ENCODE peak calls at places on chromosomes 6 and 20, in four cellular contexts. O, G, J and L are unnamed samples.

GRCh38 chr6:130893277-130893676 is 66.1 kb downstream of the SMLR1 start:
- DNase-seq in G (no peak), O (no peak), J (no peak), L (no peak)

GRCh38 chr6:36444470-36444869 is 1.7 kb downstream of the KCTD20 start:
- DNase-seq in J (peak), G (no peak), O (peak), L (peak)

GRCh38 chr6:107600936-107601335 is 111.0 kb downstream of the SOBP start:
- DNase-seq in G (no peak), O (peak), J (peak), L (peak)

GRCh38 chr20:1509237-1509636 is 18.0 kb upstream of the SIRPB2 start:
- DNase-seq in G (no peak), J (peak), O (peak), L (peak)

GRCh38 chr6:154500769-154501171 is 9.7 kb downstream of the CNKSR3 start:
- DNase-seq in J (no peak), O (no peak), G (no peak), L (no peak)

GRCh38 chr6:1200706-1201105 is 111.2 kb upstream of the FOXQ1 start:
- DNase-seq in O (no peak), G (no peak), J (peak), L (no peak)

GRCh38 chr20:2006452-2007381 is 12.9 kb upstream of the PDYN start:
- DNase-seq in O (peak), J (peak), G (no peak), L (peak)

GRCh38 chr20:14526891-14527290 is 189.5 kb upstream of the FLRT3 start:
- DNase-seq in J (no peak), G (no peak), O (no peak), L (no peak)

GRCh38 chr6:156279306-156279969 is 497.7 kb upstream of the ARID1B start:
- DNase-seq in J (no peak), O (no peak), G (no peak), L (no peak)

GRCh38 chr6:90293319-90293937 is 3.2 kb downstream of the BACH2 start:
- DNase-seq in J (no peak), G (no peak), O (peak), L (no peak)

GRCh38 chr6:88380083-88380482 is 213.9 kb upstream of the CNR1 start:
- DNase-seq in G (peak), J (peak), O (peak), L (peak)

GRCh38 chr6:43268348-43268685 is 25.0 kb downstream of the TTBK1 start:
- DNase-seq in G (no peak), O (no peak), J (no peak), L (no peak)

GRCh38 chr6:73797861-73798260 is 101.9 kb downstream of the CD109 start:
- DNase-seq in G (no peak), O (no peak), J (no peak), L (no peak)

GRCh38 chr20:37688093-37688492 is 5.7 kb upstream of the CTNNBL1 start:
- DNase-seq in G (no peak), O (no peak), J (no peak), L (no peak)

GRCh38 chr6:134816780-134817179 is 133.1 kb downstream of the ALDH8A1 start:
- DNase-seq in J (peak), G (no peak), O (peak), L (no peak)

GRCh38 chr6:2448826-2449571 is 203.6 kb upstream of the GMDS start:
- DNase-seq in G (no peak), J (peak), O (peak), L (peak)

GRCh38 chr20:45470262-45470931 is 844 bp downstream of the WFDC2 start:
- DNase-seq in J (peak), O (no peak), G (no peak), L (peak)

GRCh38 chr6:140394141-140394540 is 1019.7 kb upstream of the CITED2 start:
- DNase-seq in J (no peak), G (no peak), O (no peak), L (no peak)

GRCh38 chr20:44002861-44003260 is 88.2 kb downstream of the TOX2 start:
- DNase-seq in G (no peak), O (no peak), J (no peak), L (no peak)

GRCh38 chr20:32809907-32810306 is 9.8 kb upstream of the MAPRE1 start:
- DNase-seq in G (no peak), O (no peak), J (no peak), L (no peak)

GRCh38 chr6:122323361-122323760 is 76.1 kb upstream of the HSF2 start:
- DNase-seq in O (no peak), G (no peak), J (no peak), L (no peak)

GRCh38 chr6:169173532-169174268 is 79.9 kb downstream of the THBS2 start:
- DNase-seq in G (no peak), J (no peak), O (peak), L (no peak)

GRCh38 chr6:2765896-2766766 is 938 bp downstream of the WRNIP1 start:
- DNase-seq in G (peak), J (peak), O (peak), L (peak)

DNA sequence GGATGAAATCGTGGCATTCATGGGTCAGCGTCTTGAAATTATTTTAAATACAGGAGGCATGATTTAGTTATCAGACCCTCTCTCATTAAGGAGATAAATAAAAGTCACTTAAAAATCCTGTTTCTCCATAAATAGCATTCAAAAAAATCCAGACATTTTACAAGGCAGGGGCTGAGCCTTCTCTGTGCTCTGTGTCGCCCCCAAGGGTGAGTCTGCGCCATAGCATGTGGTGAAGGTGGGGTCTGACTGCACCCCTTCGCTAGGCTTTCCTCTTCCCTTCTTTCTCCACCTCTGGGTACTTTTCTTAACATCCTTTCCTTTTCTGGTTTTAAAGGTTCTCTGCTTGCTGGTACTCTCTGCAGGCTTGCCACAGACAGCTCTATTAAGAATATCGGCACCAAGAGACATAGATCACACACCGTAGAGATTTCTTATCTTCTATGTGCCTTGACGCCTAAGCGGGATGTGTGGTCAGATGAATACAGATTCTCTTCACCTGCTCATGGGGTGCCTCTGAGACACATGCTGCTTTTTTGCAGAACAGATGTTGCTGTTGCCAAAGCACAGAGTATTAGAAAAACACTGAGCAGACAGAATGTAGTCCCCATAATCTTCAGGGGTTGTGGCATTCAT is 20.1 kb upstream of the FAM209A start:
- DNase-seq in G (no peak), O (no peak), J (no peak), L (no peak)
- TF ChIP-seq CTCF in G (no peak), O (peak), J (peak), L (peak)

GRCh38 chr6:33824461-33825154 is 20.8 kb upstream of the MLN start:
- DNase-seq in G (no peak), O (no peak), J (peak), L (peak)
- H3K4me3 ChIP-seq in G (no peak), O (no peak), J (no peak), L (no peak)

DNA sequence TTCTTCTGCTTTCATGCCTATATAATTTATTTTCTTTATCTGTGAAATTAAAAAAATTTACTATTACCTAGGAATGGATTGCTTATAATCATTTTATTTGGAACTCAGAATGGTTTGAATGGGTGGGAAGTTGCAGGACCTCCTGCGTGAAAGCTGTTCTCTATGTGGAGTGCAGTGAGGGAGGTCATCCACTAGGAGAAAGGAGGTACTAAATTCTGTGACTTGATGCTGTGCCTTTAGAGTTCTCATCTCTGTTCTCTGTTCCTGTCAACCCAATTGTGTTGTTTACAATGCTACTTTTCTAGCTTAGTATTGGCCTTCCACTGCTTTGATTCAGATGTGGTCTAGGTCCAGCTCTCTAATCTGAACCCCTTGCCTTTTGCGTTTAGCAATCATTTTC is 65.0 kb upstream of the HIVEP1 start:
- DNase-seq in J (no peak), G (no peak), O (no peak), L (no peak)
- TF ChIP-seq CTCF in J (peak), G (no peak), O (no peak), L (peak)

DNA sequence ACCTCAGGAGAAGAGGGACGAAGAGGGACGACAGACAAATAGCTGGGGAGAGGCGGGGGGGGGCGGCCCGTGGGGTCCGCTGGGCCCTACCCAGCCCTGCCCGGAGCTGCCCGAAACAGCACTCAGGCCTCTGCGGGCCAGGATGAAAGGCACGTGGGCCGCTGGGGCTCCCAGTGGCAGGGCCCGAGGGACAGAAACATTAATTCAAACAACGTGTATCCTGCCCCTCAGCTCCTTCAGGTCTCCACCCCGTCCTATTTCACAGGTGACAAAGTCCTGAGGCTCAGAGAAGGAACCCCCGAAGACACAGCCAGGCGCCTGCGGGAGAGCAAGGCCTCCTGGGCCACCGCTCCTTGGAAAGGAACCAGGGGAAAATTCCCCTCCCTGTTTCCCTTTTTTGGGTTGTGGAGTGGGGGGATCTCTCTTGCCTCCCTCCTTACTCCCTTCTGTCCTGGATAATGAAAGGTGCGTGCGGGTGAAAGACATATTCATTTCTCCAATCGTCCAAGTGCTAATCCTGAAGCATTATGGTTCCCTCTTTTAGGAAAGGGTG is 93.3 kb downstream of the RNASET2 start:
- DNase-seq in J (no peak), G (no peak), O (no peak), L (no peak)
- H3K4me3 ChIP-seq in J (peak), G (peak), O (peak), L (no peak)